ENCODE peak calls at places on chromosomes 4 and X, in five cellular contexts. K, Y, N, M and W are unnamed samples.
A peak's percentile ranks its signal among the peaks of the same experiment; 100 is the strongest.

GRCh38 chr4:140947507-140947906 is 185.8 kb downstream of the RNF150 start:
- DNase-seq in M (no peak), N (no peak), K (peak; percentile 43), Y (peak; percentile 6), W (no peak)

GRCh38 chrX:37485429-37485828 is 86.0 kb upstream of the LANCL3 start:
- DNase-seq in K (no peak), M (no peak), N (no peak), Y (no peak), W (no peak)

GRCh38 chr4:157080605-157081004 is 4.7 kb downstream of the GLRB start:
- DNase-seq in K (no peak), N (no peak), M (no peak), Y (no peak), W (no peak)

GRCh38 chrX:153488231-153488914 is 6.4 kb upstream of the BGN start:
- DNase-seq in N (no peak), M (peak; percentile 74), Y (no peak), K (no peak), W (no peak)

GRCh38 chrX:10611441-10612090 is 8.8 kb downstream of the MID1 start:
- DNase-seq in Y (no peak), K (no peak), M (no peak), N (no peak), W (no peak)

GRCh38 chr4:108762559-108763225 is at the start of gene ETNPPL:
- DNase-seq in N (no peak), Y (no peak), M (no peak), K (peak; percentile 44), W (peak; percentile 15)

GRCh38 chr4:5256416-5256815 is 205.1 kb downstream of the STK32B start:
- DNase-seq in N (no peak), Y (no peak), M (no peak), K (no peak), W (no peak)

GRCh38 chr4:77922158-77923094 is 59.8 kb downstream of the MRPL1 start:
- DNase-seq in M (peak; percentile 45), N (no peak), Y (no peak), K (no peak), W (no peak)

GRCh38 chrX:50903387-50904027 is 7.0 kb upstream of the BMP15 start:
- DNase-seq in Y (peak; percentile 18), M (peak; percentile 34), N (peak; percentile 20), K (peak; percentile 61), W (no peak)

GRCh38 chr4:150578745-150579470 is 3.0 kb upstream of the MAB21L2 start:
- DNase-seq in Y (no peak), K (no peak), M (peak; percentile 20), N (no peak), W (no peak)

GRCh38 chr4:128468485-128468989 is 180.9 kb upstream of the PGRMC2 start:
- DNase-seq in N (no peak), Y (no peak), K (no peak), M (peak; percentile 99), W (no peak)

GRCh38 chr4:5958199-5958735 is 60.0 kb downstream of the C4orf50 start:
- DNase-seq in N (no peak), Y (no peak), K (no peak), M (no peak), W (no peak)

GRCh38 chr4:166499820-166500219 is 626.8 kb downstream of the TLL1 start:
- DNase-seq in Y (no peak), M (peak; percentile 3), N (no peak), K (no peak), W (no peak)

GRCh38 chr4:8727131-8727530 is 134.6 kb downstream of the CPZ start:
- DNase-seq in Y (no peak), K (no peak), M (no peak), N (no peak), W (no peak)

GRCh38 chr4:32460972-32461371 is 1740.8 kb downstream of the PCDH7 start:
- DNase-seq in N (no peak), Y (no peak), M (no peak), K (no peak), W (no peak)

GRCh38 chr4:23966720-23967119 is 76.9 kb upstream of the PPARGC1A start:
- DNase-seq in M (peak; percentile 25), Y (no peak), K (no peak), N (no peak), W (no peak)
- TF ChIP-seq CTCF in M (peak; percentile 22), Y (no peak), K (no peak), N (no peak), W (peak; percentile 17)

GRCh38 chrX:111568356-111568755 is 56.9 kb downstream of the SERTM2 start:
- DNase-seq in K (no peak), Y (peak; percentile 6), M (peak; percentile 7), N (no peak), W (no peak)
- TF ChIP-seq CTCF in K (no peak), Y (no peak), M (peak; percentile 32), N (no peak), W (peak; percentile 41)

DNA sequence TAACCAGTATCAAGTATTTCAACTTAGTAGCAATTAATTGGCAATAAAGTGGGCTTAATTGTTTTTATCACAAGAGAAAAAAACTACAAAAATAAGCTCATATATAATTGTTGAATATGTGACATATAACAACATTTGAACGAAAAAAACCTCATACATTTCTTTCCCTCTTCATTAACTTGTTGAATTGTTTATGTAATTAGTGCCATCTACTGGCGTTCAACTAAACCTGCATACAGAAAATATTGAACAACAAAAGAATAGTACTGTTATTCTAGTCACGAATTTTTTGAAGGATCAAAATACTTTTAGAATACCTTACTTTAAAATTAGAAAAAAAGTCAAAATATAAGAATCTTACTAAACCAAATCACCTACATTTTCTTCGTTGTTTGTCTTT is 586.5 kb upstream of the FTHL17 start:
- DNase-seq in M (peak; percentile 52), Y (no peak), K (no peak), N (peak; percentile 3), W (peak; percentile 8)
- TF ChIP-seq CTCF in M (peak; percentile 35), Y (peak; percentile 46), K (peak; percentile 17), N (peak; percentile 34), W (peak; percentile 51)

GRCh38 chrX:134144231-134144630 is 92.8 kb upstream of the CCDC160 start:
- DNase-seq in K (peak; percentile 3), N (peak; percentile 24), Y (peak; percentile 1), M (peak; percentile 8), W (no peak)
- TF ChIP-seq CTCF in K (no peak), N (peak; percentile 36), Y (no peak), M (peak; percentile 8), W (peak; percentile 53)

GRCh38 chr4:74100531-74100930 is 1.5 kb upstream of the CXCL2 start:
- DNase-seq in Y (no peak), K (no peak), M (no peak), N (no peak), W (no peak)

GRCh38 chr4:74097631-74098550 is 1.1 kb downstream of the CXCL2 start:
- DNase-seq in K (peak; percentile 34), M (peak; percentile 82), N (no peak), Y (no peak), W (no peak)

GRCh38 chr4:74096265-74096980 is 2.6 kb downstream of the CXCL2 start:
- DNase-seq in K (peak; percentile 35), N (no peak), M (peak; percentile 89), Y (no peak), W (no peak)

GRCh38 chr4:74097161-74097560 is 1.8 kb downstream of the CXCL2 start:
- DNase-seq in M (peak; percentile 56), N (no peak), K (no peak), Y (no peak), W (no peak)

DNA sequence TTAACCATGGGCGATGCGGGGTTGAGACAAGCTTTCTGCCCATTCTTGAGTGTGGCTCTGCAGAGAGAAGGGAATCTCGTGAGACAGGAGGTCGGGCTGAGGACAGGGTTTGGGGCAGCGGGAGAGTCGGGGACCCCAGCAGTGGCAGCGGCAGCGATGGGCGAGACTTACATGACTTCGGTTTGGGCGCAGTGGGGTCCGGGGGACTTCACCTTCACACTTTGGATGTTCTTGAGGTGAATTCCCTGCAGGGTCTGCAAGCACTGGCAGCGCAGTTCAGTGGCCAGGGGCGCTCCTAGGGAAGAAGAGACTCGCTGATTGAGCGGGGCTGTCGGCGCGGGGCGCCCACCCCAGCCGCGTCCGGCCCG is 383 bp downstream of the CXCL2 start:
- DNase-seq in N (no peak), M (peak; percentile 65), Y (no peak), K (no peak), W (no peak)
- TF ChIP-seq CTCF in N (no peak), M (no peak), Y (no peak), K (no peak), W (no peak)

GRCh38 chrX:54246866-54247265 is 63.8 kb upstream of the FAM120C start:
- DNase-seq in M (no peak), Y (no peak), N (no peak), K (no peak), W (no peak)

DNA sequence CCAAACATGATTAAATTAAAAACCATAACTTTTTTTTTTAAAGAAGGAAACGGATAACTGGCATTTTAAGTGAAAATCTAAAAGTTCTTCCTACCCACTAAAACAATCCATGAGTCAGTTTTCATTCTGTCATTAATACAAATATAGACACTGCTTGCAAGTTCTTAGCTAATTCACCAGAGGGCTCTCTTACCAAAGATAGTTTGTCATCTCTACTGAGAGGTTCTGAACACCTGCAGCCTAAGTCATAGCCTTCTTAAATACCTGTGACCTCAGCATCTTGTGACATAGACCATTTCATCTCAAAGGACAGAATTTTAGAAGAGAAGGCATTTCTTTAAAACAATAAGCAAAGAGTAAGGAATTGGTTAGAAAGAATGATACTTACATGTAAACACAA is 65.3 kb upstream of the FAM120C start:
- DNase-seq in Y (peak; percentile 15), K (no peak), N (peak; percentile 12), M (peak; percentile 41), W (no peak)
- TF ChIP-seq CTCF in Y (peak; percentile 53), K (peak; percentile 16), N (peak; percentile 25), M (peak; percentile 25), W (peak; percentile 32)

GRCh38 chrX:132590350-132591026 is 101.7 kb upstream of the MBNL3 start:
- DNase-seq in N (no peak), Y (no peak), K (no peak), M (no peak), W (no peak)

GRCh38 chrX:132594129-132594528 is 105.3 kb upstream of the MBNL3 start:
- DNase-seq in N (no peak), M (no peak), K (no peak), Y (no peak), W (no peak)

GRCh38 chrX:132591719-132592275 is 103.0 kb upstream of the MBNL3 start:
- DNase-seq in N (no peak), K (no peak), Y (no peak), M (no peak), W (no peak)

DNA sequence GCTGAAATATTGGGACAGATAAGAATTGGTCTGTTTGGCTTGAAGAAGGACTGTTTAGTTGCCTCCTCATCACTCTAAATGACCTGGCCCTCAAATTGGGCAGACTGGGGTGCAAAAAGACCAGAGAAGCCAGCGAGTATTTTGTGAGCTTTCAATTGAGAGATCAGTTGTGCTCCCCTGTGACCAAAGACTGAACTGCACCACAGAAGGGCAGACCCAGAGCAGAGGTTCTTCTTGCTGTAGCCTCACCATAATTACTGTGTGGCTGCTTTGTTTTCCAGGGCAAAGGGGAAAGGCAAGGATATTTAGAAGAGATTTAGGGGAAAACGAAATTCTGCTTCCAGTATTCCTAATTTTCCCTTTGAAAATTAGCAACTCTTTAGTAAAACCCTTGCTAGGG is 104.0 kb upstream of the MBNL3 start:
- DNase-seq in K (peak; percentile 20), M (peak; percentile 20), Y (no peak), N (peak; percentile 5), W (no peak)
- TF ChIP-seq CTCF in K (peak; percentile 33), M (peak; percentile 19), Y (no peak), N (peak; percentile 47), W (peak; percentile 62)